ENCODE peak calls at places on chromosomes 2 and 18, in eight cellular contexts. B, J, O, E, D, F, W and M are unnamed samples. For H3K4me1, the result is how much of the 10 kb centered on the place peaks cover.

GRCh38 chr2:63872571-63873328 is 31.1 kb downstream of the UGP2 start:
- DNase-seq in W (no peak), F (no peak), D (no peak), J (no peak), B (no peak), E (peak), O (no peak), M (no peak)

GRCh38 chr18:55779461-55779710 is 191.4 kb upstream of the TCF4 start:
- DNase-seq in D (no peak), E (no peak), W (no peak), B (no peak), F (no peak), J (no peak), O (peak), M (peak)

GRCh38 chr2:112005391-112006075 is 49.5 kb upstream of the TMEM87B start:
- DNase-seq in J (no peak), E (no peak), B (no peak), D (no peak), F (no peak), W (no peak), O (no peak), M (no peak)

GRCh38 chr2:88540346-88540745 is 86.9 kb downstream of the EIF2AK3 start:
- DNase-seq in E (no peak), B (no peak), D (no peak), F (no peak), J (peak), W (no peak), O (no peak), M (no peak)

GRCh38 chr2:20076757-20077156 is 25.3 kb upstream of the LAPTM4A start:
- DNase-seq in O (no peak), F (no peak), W (no peak), J (no peak), B (no peak), E (no peak), D (no peak), M (no peak)

GRCh38 chr18:46338761-46339160 is 234.6 kb downstream of the HAUS1 start:
- DNase-seq in F (peak), D (peak), W (peak), J (no peak), B (no peak), O (no peak), E (no peak), M (no peak)

GRCh38 chr2:3242747-3243369 is 134.8 kb downstream of the EIPR1 start:
- DNase-seq in W (no peak), F (no peak), D (peak), J (peak), B (no peak), E (no peak), O (no peak), M (no peak)

GRCh38 chr18:72941001-72941400 is 73.2 kb upstream of the NETO1 start:
- DNase-seq in D (no peak), J (no peak), W (no peak), B (no peak), E (no peak), O (no peak), F (no peak), M (no peak)

GRCh38 chr2:55232863-55233657 is 572 bp downstream of the RPS27A start:
- DNase-seq in J (peak), W (peak), F (peak), O (peak), B (peak), E (peak), D (peak), M (peak)

DNA sequence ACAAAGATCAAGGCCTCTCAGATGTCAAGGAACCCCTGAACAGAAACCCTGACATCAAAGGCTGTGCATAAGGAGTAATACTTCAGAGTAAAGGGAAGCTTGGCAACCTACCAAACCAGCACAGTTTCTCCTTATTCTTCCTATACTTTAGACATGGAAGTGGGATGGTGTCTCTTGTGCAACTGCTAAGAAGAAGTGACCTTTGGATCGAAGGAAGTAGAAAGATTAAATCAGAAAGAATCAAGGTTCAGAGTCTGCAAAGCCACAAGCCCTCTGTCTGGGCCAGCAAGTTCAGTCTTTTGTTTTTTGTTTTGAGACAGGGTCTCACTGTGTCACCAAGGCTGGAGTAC is 66.2 kb upstream of the SLC39A10 start:
- DNase-seq in D (no peak), O (no peak), B (no peak), E (no peak), J (peak), W (no peak), F (no peak), M (no peak)
- H3K4me1 ChIP-seq in D (under half), O (under half), B (under half), E (under half), J (under half), W (under half), F (under half), M (under half)

DNA sequence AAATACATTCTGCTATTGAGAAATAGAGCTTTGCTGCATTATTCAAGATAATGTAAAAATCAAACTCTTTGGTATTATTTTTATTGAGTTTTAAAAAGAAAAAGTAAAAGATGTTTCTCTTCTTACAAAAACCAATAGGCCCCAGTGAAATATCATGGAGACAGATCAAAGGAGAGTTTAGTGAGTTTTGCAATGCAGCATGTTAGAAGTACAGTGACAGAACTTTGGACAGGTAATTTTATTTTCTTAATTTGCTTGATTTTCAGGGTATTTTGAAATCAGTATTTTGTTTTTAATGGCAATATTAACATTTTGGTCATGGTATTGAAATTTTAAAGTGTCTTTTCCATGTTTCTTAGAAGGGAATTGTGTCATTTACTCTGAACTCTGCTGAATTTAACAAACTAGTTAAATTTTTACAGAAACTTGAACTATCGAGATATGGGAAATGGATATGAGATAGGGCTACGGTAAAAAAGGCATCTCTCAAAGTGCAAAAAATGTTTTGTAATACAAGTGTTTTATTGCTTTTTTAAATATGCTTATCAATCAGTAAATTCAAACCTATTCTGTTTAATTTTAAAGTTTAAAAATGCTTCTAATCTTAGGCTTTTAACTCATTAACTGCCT is 13.8 kb downstream of the DNAJC10 start:
- DNase-seq in E (no peak), B (no peak), W (no peak), J (no peak), F (no peak), O (no peak), D (no peak), M (no peak)
- H3K4me3 ChIP-seq in E (no peak), B (no peak), W (no peak), J (no peak), F (no peak), O (no peak), D (no peak), M (no peak)

DNA sequence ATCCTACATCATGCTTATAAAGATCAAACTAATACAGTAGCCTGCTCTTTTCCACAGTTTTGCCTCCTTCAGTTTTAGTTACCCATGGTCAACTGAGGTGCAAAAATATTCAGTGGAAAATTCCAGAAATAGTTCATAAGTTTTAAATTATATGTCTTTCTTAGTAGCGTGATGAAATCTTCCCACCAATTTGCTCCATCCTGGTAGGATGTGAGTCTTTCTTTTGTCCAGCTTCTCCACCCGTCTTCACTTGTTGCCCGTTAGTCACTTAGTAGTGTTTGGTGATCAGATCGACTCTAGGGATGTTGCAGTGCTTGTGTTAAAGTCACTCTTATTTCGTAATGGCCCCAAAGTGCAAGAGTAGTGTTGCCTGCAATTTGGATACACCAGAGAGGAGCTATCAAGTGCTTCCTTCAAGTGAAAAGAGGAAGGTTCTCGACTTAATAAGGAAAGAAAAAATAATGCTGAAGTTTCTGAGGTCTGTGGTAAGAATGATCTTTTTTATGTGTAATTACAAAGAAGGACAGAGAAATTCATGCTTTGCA is 57.0 kb downstream of the CEP192 start:
- DNase-seq in O (no peak), B (no peak), J (no peak), E (no peak), D (no peak), W (no peak), F (no peak), M (no peak)
- TF ChIP-seq CTCF in O (no peak), B (no peak), J (no peak), E (no peak), D (no peak), W (no peak), F (no peak), M (no peak)

DNA sequence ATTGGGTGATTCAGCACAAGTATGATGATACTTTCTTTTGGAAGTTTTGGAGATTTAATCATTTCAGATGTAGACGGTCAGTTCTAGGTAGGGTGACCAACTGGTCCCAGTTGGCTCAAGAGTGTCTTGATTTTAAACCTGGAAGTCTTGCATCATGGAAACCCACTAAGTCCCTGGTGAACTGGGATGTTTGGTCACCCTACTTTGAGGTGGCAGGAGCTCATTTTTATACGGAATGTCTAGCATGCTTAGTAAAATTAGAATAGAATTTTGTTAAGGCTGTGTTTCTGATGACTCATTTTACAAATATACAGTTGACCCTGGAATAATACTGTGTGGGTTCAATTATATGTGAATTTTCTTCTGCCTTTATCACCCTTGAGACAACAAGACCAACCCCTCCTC is 61.5 kb upstream of the DOCK10 start:
- DNase-seq in J (peak), F (no peak), E (peak), O (no peak), B (no peak), D (no peak), W (no peak), M (no peak)
- H3K4me1 ChIP-seq in J (under half), F (under half), E (under half), O (under half), B (under half), D (under half), W (under half), M (under half)

GRCh38 chr2:393711-394696 is 106.1 kb upstream of the ALKAL2 start:
- DNase-seq in E (no peak), B (no peak), O (no peak), D (peak), W (peak), J (no peak), F (no peak), M (no peak)
- H3K4me3 ChIP-seq in E (no peak), B (no peak), O (no peak), D (no peak), W (no peak), J (no peak), F (no peak), M (no peak)

DNA sequence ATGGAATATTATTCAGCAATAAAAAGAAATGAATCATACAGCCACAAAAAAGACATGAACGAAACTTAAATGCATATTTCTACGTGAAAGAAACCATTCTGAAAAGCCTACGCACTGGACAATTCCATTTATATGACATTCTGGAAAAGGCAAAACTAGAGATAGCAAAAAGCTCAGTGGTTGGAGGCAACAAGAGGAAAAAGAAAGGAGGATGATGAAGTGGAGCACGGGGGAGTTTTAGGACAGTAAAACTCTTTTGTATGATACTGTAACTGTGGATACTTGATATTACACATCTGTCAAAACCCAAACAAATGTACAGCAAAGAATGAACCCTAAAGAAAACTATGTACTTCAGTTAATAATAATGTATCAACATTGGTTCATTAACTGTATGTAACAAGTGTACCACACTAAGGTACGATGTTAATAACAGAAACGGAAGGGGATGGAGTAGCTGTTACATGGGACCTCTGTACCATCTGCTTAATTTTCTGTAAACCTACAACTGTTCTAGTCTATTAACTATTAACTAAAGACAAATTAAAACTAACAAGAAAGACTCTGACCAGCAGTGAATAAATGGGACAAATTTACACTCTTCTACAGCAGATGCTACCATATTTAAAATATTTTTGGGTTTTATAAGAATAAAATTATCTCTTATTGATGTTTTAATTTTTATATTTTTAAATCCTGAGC is 31.5 kb downstream of the ROCK2 start:
- DNase-seq in D (no peak), E (no peak), O (no peak), W (no peak), J (no peak), F (no peak), B (no peak), M (no peak)
- TF ChIP-seq CTCF in D (no peak), E (no peak), O (no peak), W (no peak), J (no peak), F (no peak), B (no peak), M (no peak)

DNA sequence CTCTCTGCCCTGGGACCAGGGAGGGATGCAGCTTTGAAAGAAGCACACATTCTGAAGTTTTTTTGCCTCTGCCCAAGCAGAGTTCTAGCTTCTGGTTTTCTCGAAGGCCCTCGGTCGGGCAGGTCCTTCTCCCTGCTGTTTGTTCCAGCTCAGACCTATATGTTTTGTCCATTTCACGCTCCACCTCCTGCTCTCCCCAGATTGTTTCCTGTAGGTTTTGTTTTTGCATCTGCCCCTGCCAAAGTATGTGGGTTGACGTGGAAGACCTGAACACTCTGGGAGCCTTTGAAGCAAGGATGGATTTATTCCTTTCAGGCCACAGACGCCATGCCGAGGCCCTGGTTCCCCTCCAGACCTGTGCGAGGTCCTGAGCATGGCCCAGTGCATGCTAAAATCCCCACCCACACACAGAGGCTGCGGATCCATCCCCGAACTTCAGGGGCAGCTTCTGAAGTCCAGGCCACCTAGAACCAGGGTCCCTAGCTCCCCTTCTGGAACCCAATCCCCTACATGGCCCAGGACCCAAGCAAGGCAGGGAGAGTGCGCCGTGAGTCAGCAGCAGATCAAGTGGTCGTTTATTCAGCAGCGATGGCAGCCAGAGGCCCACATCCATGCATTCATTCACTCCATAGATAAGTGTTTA is 205.4 kb downstream of the KLHL29 start:
- DNase-seq in W (peak), J (no peak), D (no peak), F (no peak), E (peak), B (no peak), O (no peak), M (no peak)
- H3K4me1 ChIP-seq in W (under half), J (under half), D (under half), F (under half), E (under half), B (under half), O (under half), M (under half)